ENCODE peak calls at places on chromosomes 12 and 14, in ten cellular contexts. W is heart left ventricle, I is heart right ventricle, Q is RWPE1, R is cardiac muscle cell, A is GM12878, N is lung, K is colonic mucosa, P is A549, D is kidney. H is an unnamed sample.

GRCh38 chr12:7101047-7101693 is 7.8 kb downstream of the C1RL start:
- DNase-seq in P (no peak), K (no peak), R (peak), I (no peak), D (no peak), W (no peak), Q (no peak), A (no peak), N (no peak), H (no peak)

GRCh38 chr12:117884161-117884560 is 84.6 kb downstream of the KSR2 start:
- DNase-seq in R (no peak), Q (no peak), K (no peak), N (no peak), D (no peak), W (no peak), I (no peak), P (no peak), A (no peak), H (no peak)

GRCh38 chr12:9910716-9911421 is 21.3 kb downstream of the CLEC2A start:
- DNase-seq in Q (no peak), P (peak), N (no peak), A (no peak), I (no peak), K (no peak), D (no peak), W (no peak), R (no peak), H (peak)

GRCh38 chr12:124512667-124513296 is 54.6 kb downstream of the NCOR2 start:
- DNase-seq in P (peak), K (peak), D (peak), N (peak), W (peak), R (peak), I (peak), A (no peak), Q (peak), H (peak)

GRCh38 chr12:122871851-122872785 is 23.8 kb downstream of the VPS37B start:
- DNase-seq in W (peak), I (no peak), P (peak), R (peak), N (no peak), Q (peak), A (peak), D (peak), K (peak), H (peak)

GRCh38 chr12:57216014-57216891 is at the start of gene NXPH4:
- DNase-seq in D (no peak), I (peak), K (peak), R (no peak), Q (no peak), P (no peak), N (no peak), W (peak), A (no peak), H (no peak)

GRCh38 chr12:5736527-5736926 is 208.5 kb downstream of the ANO2 start:
- DNase-seq in I (no peak), K (no peak), D (no peak), A (no peak), Q (no peak), W (no peak), P (no peak), R (no peak), N (peak), H (no peak)

GRCh38 chr14:58082011-58082410 is 70.0 kb downstream of the ARMH4 start:
- DNase-seq in I (no peak), K (no peak), P (no peak), A (no peak), R (no peak), W (no peak), N (no peak), Q (no peak), D (no peak), H (peak)

GRCh38 chr14:65961004-65961403 is 525.2 kb upstream of the CCDC196 start:
- DNase-seq in I (peak), K (peak), W (no peak), N (peak), R (peak), D (no peak), Q (no peak), P (peak), A (no peak), H (peak)

GRCh38 chr12:128613821-128614220 is 209.9 kb downstream of the SLC15A4 start:
- DNase-seq in R (no peak), Q (no peak), P (peak), W (no peak), I (no peak), A (no peak), K (no peak), D (no peak), N (no peak), H (no peak)

GRCh38 chr12:86389949-86390348 is 133.8 kb upstream of the MGAT4C start:
- DNase-seq in D (no peak), R (peak), I (no peak), P (no peak), K (no peak), Q (no peak), W (no peak), A (no peak), N (no peak), H (peak)

GRCh38 chr12:27595231-27595642 is 71.2 kb downstream of the PPFIBP1 start:
- DNase-seq in W (peak), P (peak), K (peak), R (peak), N (no peak), Q (no peak), D (peak), I (peak), A (no peak), H (no peak)

GRCh38 chr12:49284672-49285071 is 10.3 kb upstream of the PRPH start:
- DNase-seq in W (no peak), A (no peak), K (no peak), N (no peak), I (no peak), P (no peak), Q (no peak), D (no peak), R (no peak), H (no peak)

GRCh38 chr12:68406134-68406576 is 74.0 kb upstream of the MDM1 start:
- DNase-seq in R (peak), N (peak), I (peak), Q (peak), D (peak), A (no peak), W (peak), P (peak), K (peak), H (peak)

GRCh38 chr12:93183940-93184663 is 193.6 kb upstream of the NUDT4 start:
- DNase-seq in P (no peak), I (no peak), W (peak), A (peak), R (peak), K (no peak), Q (no peak), D (no peak), N (no peak), H (no peak)

GRCh38 chr12:8077207-8077606 is 4.9 kb upstream of the NECAP1 start:
- DNase-seq in N (no peak), I (no peak), W (no peak), R (no peak), Q (peak), D (no peak), P (no peak), A (no peak), K (no peak), H (peak)

GRCh38 chr12:100564905-100565467 is 8.5 kb upstream of the GAS2L3 start:
- DNase-seq in W (no peak), P (no peak), R (no peak), I (no peak), D (no peak), Q (no peak), K (no peak), N (no peak), A (no peak), H (no peak)

GRCh38 chr12:2372735-2373134 is 319.9 kb downstream of the CACNA1C start:
- DNase-seq in N (no peak), P (no peak), K (no peak), Q (no peak), D (no peak), I (peak), R (no peak), W (peak), A (no peak), H (no peak)

GRCh38 chr14:23727566-23728335 is 91.6 kb downstream of the DHRS2 start:
- DNase-seq in W (no peak), Q (peak), A (no peak), I (no peak), R (peak), D (peak), K (no peak), N (no peak), P (peak), H (peak)

GRCh38 chr14:65035049-65035448 is 48.4 kb downstream of the FNTB start:
- DNase-seq in D (peak), K (no peak), W (peak), P (no peak), R (peak), Q (no peak), A (no peak), I (peak), N (peak), H (no peak)

GRCh38 chr14:103116645-103117044 is 6.6 kb upstream of the TNFAIP2 start:
- DNase-seq in R (no peak), D (no peak), I (no peak), K (no peak), N (no peak), P (no peak), Q (no peak), W (no peak), A (no peak), H (no peak)

GRCh38 chr12:102957339-102958050 is at the start of gene ASCL1:
- DNase-seq in A (no peak), N (no peak), Q (no peak), K (no peak), W (no peak), D (no peak), I (no peak), R (peak), P (peak), H (peak)

GRCh38 chr14:94738786-94739185 is 31.1 kb downstream of the GSC start:
- DNase-seq in I (no peak), K (no peak), Q (no peak), D (no peak), N (no peak), P (no peak), R (peak), A (no peak), W (no peak), H (no peak)

GRCh38 chr14:88559852-88560251 is 3.0 kb upstream of the ZC3H14 start:
- DNase-seq in R (peak), W (no peak), N (no peak), Q (no peak), I (no peak), K (no peak), A (no peak), D (no peak), P (peak), H (no peak)

GRCh38 chr14:89648510-89648909 is 231.5 kb upstream of the FOXN3 start:
- DNase-seq in P (no peak), R (no peak), W (no peak), N (no peak), D (no peak), A (no peak), K (no peak), Q (no peak), I (no peak), H (no peak)

GRCh38 chr14:102183922-102184677 is 44.4 kb downstream of the WDR20 start:
- DNase-seq in Q (no peak), W (no peak), I (no peak), N (no peak), K (no peak), P (no peak), D (peak), R (no peak), A (no peak), H (no peak)

GRCh38 chr14:74852922-74853530 is 22.9 kb downstream of the PROX2 start:
- DNase-seq in W (no peak), R (peak), D (no peak), I (no peak), A (no peak), N (no peak), Q (no peak), K (no peak), P (no peak), H (no peak)

GRCh38 chr12:75568387-75568786 is 57.0 kb upstream of the KRR1 start:
- DNase-seq in A (no peak), R (no peak), P (no peak), Q (no peak), D (no peak), I (no peak), N (no peak), W (no peak), K (no peak), H (peak)

GRCh38 chr12:124577986-124578385 is 10.6 kb upstream of the NCOR2 start:
- DNase-seq in P (no peak), I (no peak), D (no peak), K (no peak), R (no peak), W (no peak), Q (peak), A (no peak), N (no peak), H (peak)

GRCh38 chr14:32008602-32009193 is 68.4 kb upstream of the ARHGAP5 start:
- DNase-seq in R (no peak), D (no peak), I (no peak), P (no peak), K (no peak), Q (no peak), A (no peak), W (no peak), N (no peak), H (no peak)

GRCh38 chr12:89529738-89530137 is 3.9 kb upstream of the POC1B start:
- DNase-seq in D (no peak), N (no peak), I (no peak), Q (peak), P (peak), W (no peak), K (no peak), A (peak), R (peak), H (peak)

GRCh38 chr12:1488908-1489381 is 105.4 kb downstream of the FBXL14 start:
- DNase-seq in A (no peak), I (no peak), P (no peak), Q (no peak), W (no peak), N (no peak), K (no peak), D (peak), R (peak), H (peak)

GRCh38 chr14:31420013-31420318 is 384 bp downstream of the HEATR5A start:
- DNase-seq in I (peak), P (peak), A (no peak), W (peak), R (no peak), Q (peak), D (peak), K (peak), N (peak), H (no peak)

DNA sequence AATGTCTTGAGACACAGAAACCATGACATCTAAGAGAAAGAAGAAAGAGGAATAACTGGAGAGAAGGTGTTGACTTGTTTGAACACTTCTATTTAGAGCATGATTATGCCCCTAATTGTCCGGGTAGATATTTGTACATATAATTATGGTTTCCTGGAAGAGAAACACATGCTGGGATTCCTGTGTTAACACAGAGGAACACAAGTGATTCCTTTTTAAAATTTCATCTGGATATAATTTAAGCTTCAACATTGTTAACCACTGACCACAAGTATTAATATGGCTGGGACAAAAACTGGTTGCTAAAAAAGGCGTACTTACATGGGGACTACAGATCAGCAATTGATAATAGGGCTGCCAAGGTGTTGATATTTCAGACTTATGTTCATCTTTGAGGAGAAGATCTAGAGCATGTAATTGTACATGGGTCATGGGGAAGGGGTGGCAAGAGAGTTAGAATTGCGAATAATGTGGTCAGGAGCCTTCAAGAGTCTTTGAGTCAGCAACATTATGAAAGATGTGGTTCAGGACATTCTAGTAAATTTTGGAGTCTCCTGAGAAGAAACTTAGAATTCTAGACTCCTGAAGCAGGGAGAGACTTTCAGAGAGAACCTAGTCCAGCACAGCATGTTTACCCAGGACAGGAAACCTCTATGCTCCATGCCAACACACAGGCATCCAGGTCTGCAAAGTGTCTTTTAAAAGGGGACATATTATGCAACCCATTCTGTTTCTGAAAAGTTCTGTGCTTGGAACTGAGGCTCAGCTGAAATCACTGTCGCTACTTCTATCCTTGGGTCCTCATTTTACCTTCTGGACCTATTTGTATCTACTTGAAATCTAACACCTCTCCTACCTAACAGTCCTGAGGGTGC is 56.5 kb downstream of the SLC38A1 start:
- DNase-seq in N (no peak), W (no peak), I (no peak), D (no peak), A (no peak), K (no peak), R (no peak), P (no peak), Q (no peak), H (no peak)
- H3K27ac ChIP-seq in N (no peak), W (no peak), I (no peak), D (no peak), A (peak), K (no peak), R (no peak), P (no peak), Q (no peak), H (no peak)

GRCh38 chr12:3523058-3523457 is 32.1 kb downstream of the PRMT8 start:
- DNase-seq in W (no peak), I (no peak), R (no peak), K (no peak), N (no peak), Q (peak), A (no peak), D (no peak), P (no peak), H (no peak)
- TF ChIP-seq CTCF in W (no peak), I (no peak), R (no peak), K (no peak), N (no peak), Q (no peak), A (no peak), D (no peak), P (no peak), H (peak)

DNA sequence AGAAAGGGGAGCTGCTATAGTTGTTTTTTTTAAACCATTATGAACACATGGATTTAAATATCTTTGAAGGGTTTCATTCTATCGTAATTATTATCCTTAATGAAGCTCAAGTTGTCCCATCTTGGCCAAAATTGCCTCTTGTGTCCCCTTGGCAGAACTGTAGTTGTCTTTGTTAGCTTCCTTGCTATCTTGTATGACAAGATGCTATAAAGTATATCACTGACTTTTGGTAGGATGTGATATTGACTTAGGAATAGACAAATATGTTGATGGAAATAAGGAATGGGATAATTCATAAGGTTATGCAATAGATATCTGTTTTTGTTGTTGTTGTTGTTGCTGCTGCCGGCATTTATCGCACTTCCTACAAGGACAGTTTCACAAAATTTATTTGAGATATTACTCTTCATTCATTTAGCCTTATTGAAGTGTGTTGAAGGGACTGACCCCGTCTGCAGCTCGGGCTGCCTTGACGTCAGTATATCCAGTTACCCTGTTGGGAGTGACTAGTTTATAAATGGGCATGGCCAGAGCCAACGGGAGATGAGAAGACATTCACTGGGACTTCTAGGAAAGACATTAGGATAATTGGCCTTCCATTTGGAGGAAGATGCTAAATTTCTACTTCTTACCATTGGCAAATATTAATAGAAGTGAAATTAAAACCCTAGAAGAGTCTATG is 26.1 kb upstream of the APOLD1 start:
- DNase-seq in I (no peak), D (no peak), P (no peak), R (no peak), K (no peak), A (no peak), W (no peak), N (no peak), Q (no peak), H (no peak)
- H3K27ac ChIP-seq in I (no peak), D (no peak), P (peak), R (no peak), K (no peak), A (no peak), W (no peak), N (no peak), Q (no peak), H (no peak)

DNA sequence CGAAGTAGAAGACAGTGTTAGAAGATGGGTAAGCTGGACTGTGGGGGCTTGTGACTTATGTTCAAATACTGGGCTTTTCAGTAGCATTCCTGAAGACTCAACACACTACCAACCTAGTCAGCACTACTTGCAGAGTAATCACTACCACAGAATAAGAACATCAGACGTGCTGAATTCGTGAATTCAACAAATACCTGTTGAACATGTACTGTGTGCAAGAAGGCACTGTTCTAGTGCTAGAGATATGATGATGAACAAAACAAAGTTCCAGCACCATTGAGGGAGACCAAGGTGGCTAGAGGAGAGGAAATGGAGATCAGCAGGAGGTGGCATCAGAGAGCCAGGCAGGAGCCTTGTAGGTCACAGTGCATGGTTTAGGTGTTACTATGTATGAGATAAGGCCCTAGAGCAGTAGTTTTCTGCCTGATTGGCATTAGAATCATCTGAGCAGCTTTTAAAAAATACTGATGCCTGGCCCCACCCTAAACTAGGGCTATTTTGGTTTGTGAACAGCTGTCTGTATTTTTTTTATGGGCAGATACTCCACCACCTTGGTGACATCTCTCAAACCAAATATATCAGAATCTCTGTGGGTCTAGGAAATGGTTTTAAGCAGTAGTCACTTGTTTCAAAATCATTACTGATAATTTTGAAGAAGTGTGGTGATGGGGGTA is 26.8 kb downstream of the FERMT2 start:
- DNase-seq in P (peak), W (no peak), A (no peak), I (no peak), K (no peak), R (no peak), Q (no peak), D (no peak), N (no peak), H (no peak)
- TF ChIP-seq CTCF in P (peak), W (no peak), A (peak), I (no peak), K (no peak), R (no peak), Q (no peak), D (peak), N (no peak), H (peak)

GRCh38 chr12:39081910-39082309 is 176.5 kb upstream of the CPNE8 start:
- DNase-seq in K (no peak), Q (no peak), D (no peak), P (no peak), R (no peak), N (no peak), I (no peak), W (no peak), A (peak), H (no peak)
- H3K27ac ChIP-seq in K (no peak), Q (no peak), D (no peak), P (no peak), R (no peak), N (no peak), I (no peak), W (no peak), A (no peak), H (no peak)

DNA sequence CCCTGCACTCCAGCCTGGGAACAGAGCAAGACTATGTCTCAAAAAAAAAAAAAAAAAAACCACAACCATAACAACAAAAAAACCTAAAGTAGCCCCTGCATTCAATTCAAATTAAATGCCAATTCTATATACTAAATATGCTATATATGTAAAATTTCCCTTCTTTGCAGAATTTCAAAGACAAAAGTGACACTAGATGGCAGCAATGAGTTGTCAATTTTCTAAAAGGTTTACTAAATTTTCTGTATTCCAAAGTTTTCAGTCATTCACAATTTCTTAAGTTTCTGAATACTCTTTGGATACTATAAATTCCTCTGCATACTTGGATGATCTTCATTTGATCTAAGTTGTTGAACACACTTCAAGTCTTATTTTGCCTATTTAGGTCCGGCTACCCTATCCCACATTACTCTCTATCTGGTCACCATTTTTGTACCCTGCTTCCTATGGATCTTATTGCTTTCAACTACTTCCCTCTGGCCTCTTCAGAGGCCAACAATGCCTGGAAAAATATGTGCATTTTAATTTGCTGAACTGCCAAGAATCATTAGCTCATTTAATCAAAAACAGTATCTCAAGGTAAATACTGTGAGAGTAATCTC is 27.9 kb downstream of the HNRNPC start:
- DNase-seq in I (no peak), N (no peak), P (peak), A (no peak), D (no peak), Q (no peak), K (no peak), W (no peak), R (peak), H (no peak)
- TF ChIP-seq CTCF in I (no peak), N (no peak), P (peak), A (no peak), D (no peak), Q (peak), K (peak), W (peak), R (peak), H (peak)